ENCODE peak calls at places on chromosomes 3 and 15, in five cellular contexts. One of them, this sample, is unnamed.

GRCh38 chr3:118782755-118783202 is 251.9 kb downstream of the IGSF11 start:
- DNase-seq in LNCaP clone FGC: no peak
- DNase-seq in fibroblast of lung: no peak
- DNase-seq in Peyer's patch: no peak
- DNase-seq in foreskin fibroblast: no peak
- DNase-seq in this sample: no peak

GRCh38 chr15:52427804-52428203 is 100.9 kb downstream of the MYO5A start:
- DNase-seq in fibroblast of lung: peak
- DNase-seq in Peyer's patch: no peak
- DNase-seq in foreskin fibroblast: peak
- DNase-seq in LNCaP clone FGC: no peak
- DNase-seq in this sample: peak

GRCh38 chr3:48130321-48130881 is 57.8 kb downstream of the CDC25A start:
- DNase-seq in foreskin fibroblast: peak
- DNase-seq in LNCaP clone FGC: no peak
- DNase-seq in fibroblast of lung: peak
- DNase-seq in Peyer's patch: peak
- DNase-seq in this sample: peak

GRCh38 chr15:96789999-96790398 is 459.5 kb downstream of the NR2F2 start:
- DNase-seq in foreskin fibroblast: no peak
- DNase-seq in fibroblast of lung: no peak
- DNase-seq in Peyer's patch: no peak
- DNase-seq in LNCaP clone FGC: peak
- DNase-seq in this sample: no peak

GRCh38 chr15:24955549-24955929 is 752 bp downstream of the SNRPN start:
- DNase-seq in LNCaP clone FGC: no peak
- DNase-seq in fibroblast of lung: no peak
- DNase-seq in Peyer's patch: peak
- DNase-seq in foreskin fibroblast: no peak
- DNase-seq in this sample: no peak

GRCh38 chr3:47008851-47009224 is 29.4 kb downstream of the NBEAL2 start:
- DNase-seq in LNCaP clone FGC: no peak
- DNase-seq in Peyer's patch: no peak
- DNase-seq in foreskin fibroblast: no peak
- DNase-seq in fibroblast of lung: no peak
- DNase-seq in this sample: no peak

GRCh38 chr3:83842511-83842910 is 1116.3 kb upstream of the CADM2 start:
- DNase-seq in Peyer's patch: no peak
- DNase-seq in foreskin fibroblast: no peak
- DNase-seq in fibroblast of lung: no peak
- DNase-seq in LNCaP clone FGC: no peak
- DNase-seq in this sample: no peak

GRCh38 chr3:13811614-13812013 is 68.3 kb downstream of the WNT7A start:
- DNase-seq in LNCaP clone FGC: no peak
- DNase-seq in Peyer's patch: no peak
- DNase-seq in foreskin fibroblast: no peak
- DNase-seq in fibroblast of lung: no peak
- DNase-seq in this sample: no peak

GRCh38 chr3:196412704-196413103 is 19.5 kb downstream of the UBXN7 start:
- DNase-seq in foreskin fibroblast: no peak
- DNase-seq in Peyer's patch: no peak
- DNase-seq in fibroblast of lung: no peak
- DNase-seq in LNCaP clone FGC: no peak
- DNase-seq in this sample: no peak

GRCh38 chr3:125609384-125609783 is 14.1 kb upstream of the OSBPL11 start:
- DNase-seq in foreskin fibroblast: no peak
- DNase-seq in LNCaP clone FGC: no peak
- DNase-seq in fibroblast of lung: no peak
- DNase-seq in Peyer's patch: no peak
- DNase-seq in this sample: no peak

GRCh38 chr3:131192701-131193100 is 166.0 kb downstream of the NEK11 start:
- DNase-seq in fibroblast of lung: no peak
- DNase-seq in Peyer's patch: no peak
- DNase-seq in LNCaP clone FGC: no peak
- DNase-seq in foreskin fibroblast: no peak
- DNase-seq in this sample: no peak

GRCh38 chr3:44104043-44104442 is 137.6 kb upstream of the TOPAZ1 start:
- DNase-seq in Peyer's patch: no peak
- DNase-seq in fibroblast of lung: no peak
- DNase-seq in foreskin fibroblast: no peak
- DNase-seq in LNCaP clone FGC: no peak
- DNase-seq in this sample: no peak

GRCh38 chr15:60945196-60945595 is 283.9 kb downstream of the RORA start:
- DNase-seq in fibroblast of lung: peak
- DNase-seq in foreskin fibroblast: no peak
- DNase-seq in Peyer's patch: no peak
- DNase-seq in LNCaP clone FGC: peak
- DNase-seq in this sample: no peak

GRCh38 chr15:44137750-44138149 is 57.3 kb downstream of the FRMD5 start:
- DNase-seq in Peyer's patch: no peak
- DNase-seq in foreskin fibroblast: peak
- DNase-seq in fibroblast of lung: no peak
- DNase-seq in LNCaP clone FGC: peak
- DNase-seq in this sample: no peak

GRCh38 chr3:50321844-50322385 is 630 bp downstream of the HYAL2 start:
- DNase-seq in Peyer's patch: no peak
- DNase-seq in fibroblast of lung: no peak
- DNase-seq in LNCaP clone FGC: no peak
- DNase-seq in foreskin fibroblast: no peak
- DNase-seq in this sample: no peak

GRCh38 chr3:95048564-95048963 is 985.7 kb downstream of the NSUN3 start:
- DNase-seq in Peyer's patch: no peak
- DNase-seq in foreskin fibroblast: no peak
- DNase-seq in LNCaP clone FGC: no peak
- DNase-seq in fibroblast of lung: no peak
- DNase-seq in this sample: no peak

GRCh38 chr15:38129531-38130199 is 123.0 kb upstream of the SPRED1 start:
- DNase-seq in fibroblast of lung: peak
- DNase-seq in LNCaP clone FGC: no peak
- DNase-seq in Peyer's patch: no peak
- DNase-seq in foreskin fibroblast: peak
- DNase-seq in this sample: peak

GRCh38 chr3:44762170-44762677 is 630 bp downstream of the KIF15 start:
- DNase-seq in Peyer's patch: no peak
- DNase-seq in fibroblast of lung: peak
- DNase-seq in foreskin fibroblast: peak
- DNase-seq in LNCaP clone FGC: no peak
- DNase-seq in this sample: no peak

GRCh38 chr3:16471897-16472296 is 41.6 kb downstream of the RFTN1 start:
- DNase-seq in Peyer's patch: no peak
- DNase-seq in foreskin fibroblast: no peak
- DNase-seq in LNCaP clone FGC: no peak
- DNase-seq in fibroblast of lung: no peak
- DNase-seq in this sample: no peak

GRCh38 chr3:194019766-194020165 is 116.2 kb upstream of the HES1 start:
- DNase-seq in LNCaP clone FGC: no peak
- DNase-seq in fibroblast of lung: no peak
- DNase-seq in Peyer's patch: no peak
- DNase-seq in foreskin fibroblast: no peak
- DNase-seq in this sample: no peak

GRCh38 chr3:52468336-52468735 is 12.9 kb downstream of the NISCH start:
- DNase-seq in Peyer's patch: no peak
- DNase-seq in foreskin fibroblast: peak
- DNase-seq in LNCaP clone FGC: no peak
- DNase-seq in fibroblast of lung: peak
- DNase-seq in this sample: no peak

GRCh38 chr15:83284563-83285283 is at the start of gene BNC1:
- DNase-seq in foreskin fibroblast: no peak
- DNase-seq in fibroblast of lung: no peak
- DNase-seq in LNCaP clone FGC: no peak
- DNase-seq in Peyer's patch: no peak
- DNase-seq in this sample: no peak

DNA sequence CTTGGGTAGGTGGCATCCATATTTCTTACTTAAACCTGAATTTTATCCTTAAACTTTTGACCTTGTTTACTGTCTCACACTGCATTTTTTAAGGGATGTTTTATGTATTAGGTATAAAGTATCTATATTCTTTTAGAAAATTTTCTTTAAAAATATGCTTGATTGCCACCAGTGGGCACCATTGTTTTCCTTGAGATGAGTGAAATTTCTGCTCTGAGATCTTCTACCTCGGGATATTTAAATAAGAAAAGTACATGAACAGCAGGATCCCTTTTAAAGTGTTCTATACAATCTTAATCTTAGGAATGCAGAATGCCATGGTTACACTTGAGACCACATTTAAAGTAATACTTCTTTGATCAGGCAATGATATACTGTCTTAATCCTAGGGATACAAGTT is 108.7 kb downstream of the SLMAP start:
- DNase-seq in fibroblast of lung: peak
- DNase-seq in Peyer's patch: no peak
- DNase-seq in LNCaP clone FGC: no peak
- DNase-seq in foreskin fibroblast: peak
- DNase-seq in this sample: no peak
- TF ChIP-seq CTCF in fibroblast of lung: peak
- TF ChIP-seq CTCF in Peyer's patch: peak
- TF ChIP-seq CTCF in LNCaP clone FGC: peak
- TF ChIP-seq CTCF in foreskin fibroblast: peak
- TF ChIP-seq CTCF in this sample: peak

DNA sequence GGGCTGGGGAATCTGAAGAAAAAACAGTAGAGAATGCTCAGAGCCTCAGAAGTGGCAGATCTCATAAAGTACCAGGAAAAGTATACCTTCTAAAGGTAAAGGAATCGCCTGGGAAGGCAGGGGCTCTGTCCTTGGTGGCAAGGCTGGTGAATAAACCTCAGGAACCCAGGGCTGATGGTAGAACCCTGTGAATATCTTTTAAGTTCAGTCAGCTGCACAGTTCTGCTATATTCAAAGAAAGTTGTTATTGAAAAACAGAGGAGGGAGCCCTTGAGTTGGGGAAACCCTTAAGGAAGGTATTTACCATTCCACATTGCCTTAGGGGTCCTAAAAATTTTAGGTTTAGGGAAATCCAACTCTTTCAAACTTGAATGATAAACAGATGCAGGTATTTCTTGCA is 31.2 kb downstream of the ZPLD1 start:
- DNase-seq in Peyer's patch: no peak
- DNase-seq in fibroblast of lung: no peak
- DNase-seq in LNCaP clone FGC: no peak
- DNase-seq in foreskin fibroblast: no peak
- DNase-seq in this sample: no peak
- TF ChIP-seq CTCF in Peyer's patch: no peak
- TF ChIP-seq CTCF in fibroblast of lung: peak
- TF ChIP-seq CTCF in LNCaP clone FGC: peak
- TF ChIP-seq CTCF in foreskin fibroblast: no peak
- TF ChIP-seq CTCF in this sample: no peak

DNA sequence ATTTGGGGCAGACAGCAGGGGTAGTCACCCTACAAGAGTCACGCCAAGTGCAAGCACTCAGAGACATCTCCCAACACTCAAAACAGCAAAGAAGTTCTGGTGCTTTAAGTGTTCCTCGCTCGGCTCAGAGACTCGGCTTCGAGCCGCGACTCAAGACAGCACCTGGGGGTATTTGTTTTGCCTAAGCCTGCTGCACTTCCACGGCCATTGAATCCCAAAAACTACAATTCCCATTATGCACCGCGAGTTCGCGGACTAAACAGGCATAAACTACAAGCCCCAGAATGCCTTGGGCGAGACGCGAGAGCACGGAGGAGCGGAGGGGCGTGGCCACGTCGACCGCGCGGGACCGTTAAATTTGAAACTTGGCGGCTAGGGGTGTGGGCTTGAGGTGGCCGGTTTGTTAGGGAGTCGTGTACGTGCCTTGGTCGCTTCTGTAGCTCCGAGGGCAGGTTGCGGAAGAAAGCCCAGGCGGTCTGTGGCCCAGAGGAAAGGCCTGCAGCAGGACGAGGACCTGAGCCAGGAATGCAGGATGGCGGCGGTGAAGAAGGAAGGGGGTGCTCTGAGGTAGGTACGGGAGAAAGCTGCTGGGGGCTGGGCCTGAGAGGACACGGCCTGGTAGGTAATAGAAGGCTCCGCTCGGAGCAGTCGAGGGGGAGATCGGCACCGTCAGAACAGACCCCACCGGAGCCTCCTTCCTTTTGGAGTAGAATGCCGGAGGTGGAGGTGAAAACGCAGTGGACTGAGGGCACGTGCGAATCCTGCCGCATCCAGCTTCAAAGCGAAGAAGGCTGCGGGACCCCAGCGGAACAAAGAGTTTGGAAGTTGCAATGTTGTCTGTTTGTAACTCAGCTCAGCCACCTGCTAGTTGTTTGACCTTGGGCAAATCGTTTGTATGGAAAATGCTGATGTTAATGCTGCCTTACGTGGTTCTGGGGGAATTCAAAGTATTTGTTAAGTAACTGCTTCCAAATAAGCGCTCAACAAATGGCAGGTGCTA is at the start of gene BUB1B:
- DNase-seq in foreskin fibroblast: peak
- DNase-seq in Peyer's patch: peak
- DNase-seq in LNCaP clone FGC: peak
- DNase-seq in fibroblast of lung: peak
- DNase-seq in this sample: peak
- TF ChIP-seq CTCF in foreskin fibroblast: no peak
- TF ChIP-seq CTCF in Peyer's patch: no peak
- TF ChIP-seq CTCF in LNCaP clone FGC: no peak
- TF ChIP-seq CTCF in fibroblast of lung: no peak
- TF ChIP-seq CTCF in this sample: no peak

GRCh38 chr3:155859859-155860258 is 5.6 kb upstream of the SLC33A1 start:
- DNase-seq in foreskin fibroblast: no peak
- DNase-seq in LNCaP clone FGC: no peak
- DNase-seq in fibroblast of lung: peak
- DNase-seq in Peyer's patch: no peak
- DNase-seq in this sample: no peak
- TF ChIP-seq CTCF in foreskin fibroblast: peak
- TF ChIP-seq CTCF in LNCaP clone FGC: peak
- TF ChIP-seq CTCF in fibroblast of lung: peak
- TF ChIP-seq CTCF in Peyer's patch: peak
- TF ChIP-seq CTCF in this sample: peak

GRCh38 chr3:152960684-152961083 is 125.8 kb downstream of the P2RY1 start:
- DNase-seq in foreskin fibroblast: no peak
- DNase-seq in fibroblast of lung: no peak
- DNase-seq in Peyer's patch: no peak
- DNase-seq in LNCaP clone FGC: no peak
- DNase-seq in this sample: no peak

GRCh38 chr3:152957488-152957887 is 122.6 kb downstream of the P2RY1 start:
- DNase-seq in Peyer's patch: no peak
- DNase-seq in LNCaP clone FGC: no peak
- DNase-seq in foreskin fibroblast: no peak
- DNase-seq in fibroblast of lung: no peak
- DNase-seq in this sample: no peak

GRCh38 chr3:152964901-152965609 is 130.1 kb downstream of the P2RY1 start:
- DNase-seq in fibroblast of lung: no peak
- DNase-seq in Peyer's patch: no peak
- DNase-seq in foreskin fibroblast: no peak
- DNase-seq in LNCaP clone FGC: no peak
- DNase-seq in this sample: no peak

DNA sequence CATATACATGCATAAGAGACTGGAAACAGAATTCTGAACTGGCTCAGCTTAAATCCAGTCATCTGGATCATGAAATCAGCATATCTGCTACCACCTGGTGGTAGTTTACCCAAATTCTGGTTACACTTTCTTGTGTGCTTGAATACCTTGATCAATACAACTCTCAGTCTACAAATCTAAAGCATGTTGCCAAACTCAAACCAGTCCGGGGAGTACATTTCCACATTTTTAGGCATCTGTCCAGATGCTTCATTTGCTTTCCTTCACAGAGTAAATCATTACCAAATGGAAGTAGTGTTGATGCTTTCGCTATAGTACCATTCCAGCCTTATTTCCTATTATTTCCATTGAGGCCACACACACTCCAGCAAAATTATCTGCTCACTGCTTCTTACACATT is 126.4 kb downstream of the P2RY1 start:
- DNase-seq in LNCaP clone FGC: peak
- DNase-seq in foreskin fibroblast: peak
- DNase-seq in fibroblast of lung: peak
- DNase-seq in Peyer's patch: no peak
- DNase-seq in this sample: no peak
- TF ChIP-seq CTCF in LNCaP clone FGC: peak
- TF ChIP-seq CTCF in foreskin fibroblast: peak
- TF ChIP-seq CTCF in fibroblast of lung: peak
- TF ChIP-seq CTCF in Peyer's patch: peak
- TF ChIP-seq CTCF in this sample: peak

GRCh38 chr3:20773320-20773984 is 587.4 kb upstream of the SGO1 start:
- DNase-seq in fibroblast of lung: no peak
- DNase-seq in LNCaP clone FGC: no peak
- DNase-seq in Peyer's patch: no peak
- DNase-seq in foreskin fibroblast: no peak
- DNase-seq in this sample: no peak
- TF ChIP-seq CTCF in fibroblast of lung: no peak
- TF ChIP-seq CTCF in LNCaP clone FGC: no peak
- TF ChIP-seq CTCF in Peyer's patch: no peak
- TF ChIP-seq CTCF in foreskin fibroblast: no peak
- TF ChIP-seq CTCF in this sample: no peak